ENCODE peak calls at places on chromosomes 13 and 19, in four cellular contexts. One of them, this sample, is unnamed.
A peak's percentile ranks its signal among the peaks of the same experiment; 100 is the strongest.

GRCh38 chr19:20565321-20566018 is at the start of gene ZNF737:
- DNase-seq in OCI-LY7: peak; percentile 98
- DNase-seq in pancreas: peak; percentile 97
- DNase-seq in suprapubic skin: peak; percentile 95
- DNase-seq in this sample: peak; percentile 99

GRCh38 chr13:110491869-110492268 is 69.7 kb downstream of the RAB20 start:
- DNase-seq in OCI-LY7: no peak
- DNase-seq in pancreas: no peak
- DNase-seq in suprapubic skin: no peak
- DNase-seq in this sample: no peak

GRCh38 chr13:73417012-73417615 is 358.3 kb downstream of the KLF5 start:
- DNase-seq in OCI-LY7: peak; percentile 2
- DNase-seq in pancreas: peak; percentile 15
- DNase-seq in suprapubic skin: no peak
- DNase-seq in this sample: no peak

GRCh38 chr13:60074397-60074796 is 89.3 kb downstream of the DIAPH3 start:
- DNase-seq in OCI-LY7: no peak
- DNase-seq in pancreas: no peak
- DNase-seq in suprapubic skin: no peak
- DNase-seq in this sample: no peak

GRCh38 chr13:113162783-113163685 is 4.6 kb downstream of the PROZ start:
- DNase-seq in OCI-LY7: no peak
- DNase-seq in pancreas: no peak
- DNase-seq in suprapubic skin: no peak
- DNase-seq in this sample: no peak

GRCh38 chr13:74465279-74465678 is 331.1 kb upstream of the KLF12 start:
- DNase-seq in OCI-LY7: no peak
- DNase-seq in pancreas: no peak
- DNase-seq in suprapubic skin: no peak
- DNase-seq in this sample: no peak

GRCh38 chr13:59301166-59301551 is 862.6 kb downstream of the DIAPH3 start:
- DNase-seq in OCI-LY7: no peak
- DNase-seq in pancreas: no peak
- DNase-seq in suprapubic skin: no peak
- DNase-seq in this sample: no peak

GRCh38 chr13:110233682-110234280 is 73.2 kb downstream of the COL4A1 start:
- DNase-seq in OCI-LY7: no peak
- DNase-seq in pancreas: no peak
- DNase-seq in suprapubic skin: no peak
- DNase-seq in this sample: no peak

GRCh38 chr19:12784394-12784870 is 6.9 kb upstream of the JUNB start:
- DNase-seq in OCI-LY7: peak; percentile 14
- DNase-seq in pancreas: no peak
- DNase-seq in suprapubic skin: no peak
- DNase-seq in this sample: no peak

GRCh38 chr13:33676700-33677048 is 141.3 kb upstream of the RFC3 start:
- DNase-seq in OCI-LY7: peak; percentile 37
- DNase-seq in pancreas: peak; percentile 76
- DNase-seq in suprapubic skin: no peak
- DNase-seq in this sample: peak; percentile 71

GRCh38 chr13:40102854-40103253 is 447.4 kb downstream of the COG6 start:
- DNase-seq in OCI-LY7: no peak
- DNase-seq in pancreas: no peak
- DNase-seq in suprapubic skin: no peak
- DNase-seq in this sample: peak; percentile 73

GRCh38 chr13:27500806-27501534 is 50.6 kb upstream of the MTIF3 start:
- DNase-seq in OCI-LY7: no peak
- DNase-seq in pancreas: no peak
- DNase-seq in suprapubic skin: no peak
- DNase-seq in this sample: no peak

GRCh38 chr13:29758591-29759114 is 91.8 kb downstream of the UBL3 start:
- DNase-seq in OCI-LY7: no peak
- DNase-seq in pancreas: no peak
- DNase-seq in suprapubic skin: no peak
- DNase-seq in this sample: peak; percentile 30

GRCh38 chr13:110642291-110642981 is 27.1 kb downstream of the NAXD start:
- DNase-seq in OCI-LY7: no peak
- DNase-seq in pancreas: no peak
- DNase-seq in suprapubic skin: no peak
- DNase-seq in this sample: no peak

GRCh38 chr13:80441968-80442367 is 101.0 kb upstream of the SPRY2 start:
- DNase-seq in OCI-LY7: no peak
- DNase-seq in pancreas: no peak
- DNase-seq in suprapubic skin: no peak
- DNase-seq in this sample: no peak

GRCh38 chr19:18428837-18429674 is 8.9 kb downstream of the ISYNA1 start:
- DNase-seq in OCI-LY7: peak; percentile 83
- DNase-seq in pancreas: no peak
- DNase-seq in suprapubic skin: peak; percentile 89
- DNase-seq in this sample: peak; percentile 86

GRCh38 chr13:50410921-50411712 is 395.9 kb downstream of the KCNRG start:
- DNase-seq in OCI-LY7: no peak
- DNase-seq in pancreas: no peak
- DNase-seq in suprapubic skin: no peak
- DNase-seq in this sample: peak; percentile 60

GRCh38 chr13:96710166-96710866 is 284.0 kb downstream of the OXGR1 start:
- DNase-seq in OCI-LY7: no peak
- DNase-seq in pancreas: no peak
- DNase-seq in suprapubic skin: no peak
- DNase-seq in this sample: peak; percentile 30

GRCh38 chr19:12748489-12748888 is 3.1 kb upstream of the BEST2 start:
- DNase-seq in OCI-LY7: no peak
- DNase-seq in pancreas: no peak
- DNase-seq in suprapubic skin: no peak
- DNase-seq in this sample: no peak

GRCh38 chr19:14113762-14114414 is 3.7 kb downstream of the PRKACA start:
- DNase-seq in OCI-LY7: peak; percentile 31
- DNase-seq in pancreas: peak; percentile 35
- DNase-seq in suprapubic skin: no peak
- DNase-seq in this sample: no peak

GRCh38 chr13:40126301-40127085 is 471.0 kb downstream of the COG6 start:
- DNase-seq in OCI-LY7: peak; percentile 97
- DNase-seq in pancreas: no peak
- DNase-seq in suprapubic skin: no peak
- DNase-seq in this sample: no peak

GRCh38 chr13:45335397-45336024 is 5.5 kb downstream of the TPT1 start:
- DNase-seq in OCI-LY7: no peak
- DNase-seq in pancreas: no peak
- DNase-seq in suprapubic skin: no peak
- DNase-seq in this sample: no peak

GRCh38 chr19:33438016-33438671 is 64.6 kb downstream of the CEBPG start:
- DNase-seq in OCI-LY7: no peak
- DNase-seq in pancreas: no peak
- DNase-seq in suprapubic skin: no peak
- DNase-seq in this sample: no peak

GRCh38 chr13:74560325-74560724 is 426.1 kb upstream of the KLF12 start:
- DNase-seq in OCI-LY7: peak; percentile 30
- DNase-seq in pancreas: no peak
- DNase-seq in suprapubic skin: no peak
- DNase-seq in this sample: no peak

GRCh38 chr19:51550848-51551672 is 19.6 kb upstream of the SIGLEC6 start:
- DNase-seq in OCI-LY7: no peak
- DNase-seq in pancreas: no peak
- DNase-seq in suprapubic skin: no peak
- DNase-seq in this sample: no peak

GRCh38 chr19:16969127-16969526 is 57.5 kb downstream of the CPAMD8 start:
- DNase-seq in OCI-LY7: peak; percentile 57
- DNase-seq in pancreas: no peak
- DNase-seq in suprapubic skin: no peak
- DNase-seq in this sample: no peak

GRCh38 chr13:111906306-111906705 is 160.6 kb upstream of the SOX1 start:
- DNase-seq in OCI-LY7: no peak
- DNase-seq in pancreas: no peak
- DNase-seq in suprapubic skin: no peak
- DNase-seq in this sample: peak; percentile 3

GRCh38 chr13:79810018-79810417 is 329.1 kb downstream of the NDFIP2 start:
- DNase-seq in OCI-LY7: no peak
- DNase-seq in pancreas: no peak
- DNase-seq in suprapubic skin: no peak
- DNase-seq in this sample: no peak

GRCh38 chr13:67509039-67509438 is 278.9 kb upstream of the PCDH9 start:
- DNase-seq in OCI-LY7: no peak
- DNase-seq in pancreas: no peak
- DNase-seq in suprapubic skin: no peak
- DNase-seq in this sample: no peak

GRCh38 chr13:23639672-23640275 is 69.6 kb downstream of the TNFRSF19 start:
- DNase-seq in OCI-LY7: no peak
- DNase-seq in pancreas: no peak
- DNase-seq in suprapubic skin: no peak
- DNase-seq in this sample: no peak

GRCh38 chr19:28420731-28421550 is 792.0 kb downstream of the UQCRFS1 start:
- DNase-seq in OCI-LY7: no peak
- DNase-seq in pancreas: no peak
- DNase-seq in suprapubic skin: no peak
- DNase-seq in this sample: no peak

DNA sequence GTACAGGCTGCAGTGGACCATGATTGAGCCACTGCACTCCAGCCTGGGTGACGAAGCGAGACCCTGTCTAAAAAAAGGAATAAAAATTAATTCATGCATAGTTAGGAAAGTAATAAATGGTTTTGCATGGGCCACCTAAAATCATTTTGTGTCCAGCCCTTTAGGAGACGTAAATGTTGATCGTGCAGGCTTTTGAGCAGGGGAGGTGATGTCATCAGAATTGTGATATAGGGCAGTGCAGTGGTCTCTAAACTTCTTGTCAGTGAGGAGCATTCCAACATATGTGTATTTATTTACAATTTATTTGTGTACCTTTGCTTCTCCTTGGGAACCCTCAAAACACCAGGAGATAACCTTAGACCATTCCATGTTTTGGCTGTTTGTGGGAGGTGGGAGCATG is 3.0 kb downstream of the SMARCA4 start:
- DNase-seq in OCI-LY7: no peak
- DNase-seq in pancreas: no peak
- DNase-seq in suprapubic skin: no peak
- DNase-seq in this sample: no peak
- H3K27ac ChIP-seq in OCI-LY7: peak overlapping the region; percentile 99
- H3K27ac ChIP-seq in pancreas: no peak overlapping the region
- H3K27ac ChIP-seq in suprapubic skin: no peak overlapping the region
- H3K27ac ChIP-seq in this sample: no peak overlapping the region

GRCh38 chr19:6772028-6772865 is at the start of gene VAV1:
- DNase-seq in OCI-LY7: peak; percentile 95
- DNase-seq in pancreas: no peak
- DNase-seq in suprapubic skin: peak; percentile 75
- DNase-seq in this sample: no peak
- TF ChIP-seq CTCF in OCI-LY7: peak; percentile 77
- TF ChIP-seq CTCF in pancreas: no peak
- TF ChIP-seq CTCF in suprapubic skin: no peak
- TF ChIP-seq CTCF in this sample: no peak

GRCh38 chr19:1606138-1606651 is 933 bp upstream of the UQCR11 start:
- DNase-seq in OCI-LY7: peak; percentile 37
- DNase-seq in pancreas: no peak
- DNase-seq in suprapubic skin: no peak
- DNase-seq in this sample: peak; percentile 58
- H3K4me1 ChIP-seq in OCI-LY7: peaks cover 57% of the 10 kb centered on the region
- H3K4me1 ChIP-seq in pancreas: peaks cover 4% of the 10 kb centered on the region
- H3K4me1 ChIP-seq in suprapubic skin: peaks cover 40% of the 10 kb centered on the region
- H3K4me1 ChIP-seq in this sample: peaks cover 19% of the 10 kb centered on the region

GRCh38 chr19:23403581-23404324 is 8.5 kb upstream of the ZNF91 start:
- DNase-seq in OCI-LY7: no peak
- DNase-seq in pancreas: peak; percentile 64
- DNase-seq in suprapubic skin: no peak
- DNase-seq in this sample: no peak

GRCh38 chr19:23404676-23405075 is 9.4 kb upstream of the ZNF91 start:
- DNase-seq in OCI-LY7: no peak
- DNase-seq in pancreas: no peak
- DNase-seq in suprapubic skin: no peak
- DNase-seq in this sample: peak; percentile 11

GRCh38 chr19:23401086-23401485 is 5.8 kb upstream of the ZNF91 start:
- DNase-seq in OCI-LY7: no peak
- DNase-seq in pancreas: no peak
- DNase-seq in suprapubic skin: no peak
- DNase-seq in this sample: no peak

GRCh38 chr19:23403024-23403423 is 7.8 kb upstream of the ZNF91 start:
- DNase-seq in OCI-LY7: no peak
- DNase-seq in pancreas: no peak
- DNase-seq in suprapubic skin: no peak
- DNase-seq in this sample: no peak

DNA sequence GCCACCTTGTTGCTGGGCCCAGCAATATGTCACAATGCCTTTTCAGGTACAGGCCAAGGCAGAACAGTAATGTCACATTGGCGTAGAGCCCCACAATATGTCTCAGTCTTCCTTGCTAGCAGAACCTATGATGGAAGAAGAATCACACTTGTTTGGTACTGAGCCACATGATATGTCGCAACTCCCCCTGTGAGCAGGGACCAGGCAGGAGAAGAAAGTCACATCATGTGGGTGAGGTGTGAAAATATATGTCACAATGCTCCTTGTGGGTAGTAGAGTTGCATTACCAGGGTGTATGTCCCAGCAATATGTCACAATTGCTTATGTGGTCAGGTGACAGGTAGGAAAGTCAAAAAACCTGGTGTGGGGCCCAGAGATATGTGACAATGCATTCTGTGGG is 7.1 kb upstream of the ZNF91 start:
- DNase-seq in OCI-LY7: no peak
- DNase-seq in pancreas: no peak
- DNase-seq in suprapubic skin: no peak
- DNase-seq in this sample: no peak
- H3K27ac ChIP-seq in OCI-LY7: no peak overlapping the region
- H3K27ac ChIP-seq in pancreas: no peak overlapping the region
- H3K27ac ChIP-seq in suprapubic skin: peak overlapping the region; percentile 19
- H3K27ac ChIP-seq in this sample: no peak overlapping the region

GRCh38 chr19:57583104-57583520 is 833 bp upstream of the ZIK1 start:
- DNase-seq in OCI-LY7: no peak
- DNase-seq in pancreas: no peak
- DNase-seq in suprapubic skin: no peak
- DNase-seq in this sample: no peak

GRCh38 chr19:57583521-57584416 is at the start of gene ZIK1:
- DNase-seq in OCI-LY7: no peak
- DNase-seq in pancreas: peak; percentile 69
- DNase-seq in suprapubic skin: peak; percentile 92
- DNase-seq in this sample: peak; percentile 94

GRCh38 chr19:57576661-57577060 is 2.0 kb downstream of the ZNF416 start:
- DNase-seq in OCI-LY7: no peak
- DNase-seq in pancreas: no peak
- DNase-seq in suprapubic skin: no peak
- DNase-seq in this sample: no peak

GRCh38 chr19:57578487-57579205 is at the start of gene ZNF416:
- DNase-seq in OCI-LY7: peak; percentile 99
- DNase-seq in pancreas: peak; percentile 95
- DNase-seq in suprapubic skin: peak; percentile 98
- DNase-seq in this sample: peak; percentile 98
- TF ChIP-seq CTCF in OCI-LY7: peak; percentile 56
- TF ChIP-seq CTCF in pancreas: no peak
- TF ChIP-seq CTCF in suprapubic skin: no peak
- TF ChIP-seq CTCF in this sample: no peak